ENCODE peak calls at places on chromosomes 2 and 18, in nine cellular contexts. Y, X, N, J, K, M, D, I and S are unnamed samples.

GRCh38 chr2:148517296-148517695 is 127.3 kb upstream of the EPC2 start:
- DNase-seq in K (no peak), M (no peak), Y (no peak), I (no peak), J (no peak), N (no peak), D (no peak), X (no peak), S (no peak)

GRCh38 chr2:161613161-161613560 is 11.1 kb upstream of the SLC4A10 start:
- DNase-seq in J (no peak), K (peak; percentile 53), Y (no peak), X (no peak), M (peak; percentile 57), I (no peak), N (no peak), D (no peak), S (no peak)

GRCh38 chr18:77230645-77231044 is 19.0 kb upstream of the GALR1 start:
- DNase-seq in J (no peak), M (no peak), Y (no peak), K (no peak), D (no peak), X (no peak), N (no peak), I (no peak), S (no peak)

GRCh38 chr18:45667056-45667455 is 51.8 kb downstream of the SLC14A2 start:
- DNase-seq in J (no peak), D (no peak), M (no peak), Y (no peak), I (no peak), X (no peak), N (no peak), K (no peak), S (no peak)

GRCh38 chr2:121897335-121897970 is 142.0 kb downstream of the TSN start:
- DNase-seq in X (no peak), M (peak; percentile 25), K (peak; percentile 4), Y (no peak), N (peak; percentile 48), I (no peak), J (no peak), D (no peak), S (peak; percentile 5)

GRCh38 chr18:38445485-38446145 is 880.0 kb upstream of the CELF4 start:
- DNase-seq in J (no peak), X (no peak), M (no peak), I (no peak), D (no peak), Y (no peak), K (no peak), N (no peak), S (no peak)

GRCh38 chr2:143001521-143001920 is 124.1 kb downstream of the KYNU start:
- DNase-seq in Y (no peak), X (no peak), I (no peak), N (no peak), K (peak; percentile 9), J (no peak), M (peak; percentile 13), D (no peak), S (no peak)

GRCh38 chr2:109257653-109258052 is 128.6 kb downstream of the SH3RF3 start:
- DNase-seq in X (no peak), D (peak; percentile 58), M (peak; percentile 32), Y (no peak), N (no peak), K (peak; percentile 18), I (no peak), J (no peak), S (peak; percentile 43)

GRCh38 chr2:191245046-191245868 is at the start of gene MYO1B:
- DNase-seq in I (peak; percentile 34), X (peak; percentile 68), M (peak; percentile 83), K (peak; percentile 66), J (peak; percentile 74), Y (peak; percentile 77), N (peak; percentile 93), D (peak; percentile 85), S (peak; percentile 86)

GRCh38 chr2:66925128-66925527 is 472.0 kb upstream of the ETAA1 start:
- DNase-seq in K (peak; percentile 66), X (no peak), M (peak; percentile 72), N (no peak), Y (no peak), J (no peak), I (no peak), D (no peak), S (peak; percentile 6)

GRCh38 chr18:9428301-9428706 is 47.0 kb upstream of the RALBP1 start:
- DNase-seq in J (no peak), K (no peak), D (no peak), M (no peak), I (no peak), N (no peak), X (peak; percentile 50), Y (peak; percentile 19), S (no peak)

GRCh38 chr2:47072018-47072691 is 83.0 kb downstream of the STPG4 start:
- DNase-seq in K (peak; percentile 97), J (peak; percentile 96), M (peak; percentile 98), X (peak; percentile 95), Y (no peak), D (peak; percentile 95), I (no peak), N (no peak), S (peak; percentile 51)

GRCh38 chr2:38146917-38147307 is 71.0 kb upstream of the CYP1B1 start:
- DNase-seq in M (peak; percentile 99), Y (no peak), X (peak; percentile 67), N (peak; percentile 86), J (peak; percentile 54), I (no peak), K (peak; percentile 99), D (peak; percentile 74), S (peak; percentile 91)

GRCh38 chr2:50476174-50476573 is 555.8 kb downstream of the NRXN1 start:
- DNase-seq in I (no peak), X (no peak), K (no peak), M (no peak), D (no peak), Y (no peak), J (no peak), N (no peak), S (no peak)

GRCh38 chr2:1650474-1650872 is 93.8 kb downstream of the PXDN start:
- DNase-seq in D (no peak), N (no peak), I (no peak), X (no peak), M (no peak), J (no peak), K (no peak), Y (no peak), S (no peak)

GRCh38 chr18:12306752-12307151 is 1.3 kb upstream of the TUBB6 start:
- DNase-seq in J (no peak), M (no peak), I (no peak), N (no peak), K (no peak), Y (no peak), X (no peak), D (no peak), S (no peak)

GRCh38 chr18:12308386-12309100 is 502 bp downstream of the TUBB6 start:
- DNase-seq in M (peak; percentile 84), Y (peak; percentile 22), N (peak; percentile 91), X (peak; percentile 95), J (peak; percentile 93), K (peak; percentile 75), I (peak; percentile 28), D (peak; percentile 95), S (peak; percentile 88)

GRCh38 chr18:12307871-12308385 is at the start of gene TUBB6:
- DNase-seq in J (peak; percentile 84), I (no peak), K (peak; percentile 69), X (peak; percentile 89), N (peak; percentile 83), M (peak; percentile 84), D (peak; percentile 88), Y (no peak), S (peak; percentile 87)

GRCh38 chr18:12305930-12306629 is 2.0 kb upstream of the TUBB6 start:
- DNase-seq in K (no peak), M (no peak), X (no peak), D (no peak), J (no peak), N (no peak), Y (no peak), I (no peak), S (no peak)

GRCh38 chr18:12307251-12307736 is 747 bp upstream of the TUBB6 start:
- DNase-seq in D (peak; percentile 84), J (peak; percentile 79), N (peak; percentile 65), M (peak; percentile 80), I (no peak), X (peak; percentile 86), K (peak; percentile 68), Y (no peak), S (peak; percentile 78)
- H3K27ac ChIP-seq in D (peak overlapping the region; percentile 98), J (peak overlapping the region; percentile 96), N (peak overlapping the region; percentile 92), M (peak overlapping the region; percentile 94), I (peak overlapping the region; percentile 80), X (peak overlapping the region; percentile 99), K (peak overlapping the region; percentile 81), Y (peak overlapping the region; percentile 83), S (peak overlapping the region; percentile 99)

GRCh38 chr2:207162319-207162718 is 3.4 kb downstream of the KLF7 start:
- DNase-seq in J (no peak), X (no peak), D (no peak), Y (no peak), M (peak; percentile 87), I (no peak), N (no peak), K (peak; percentile 81), S (no peak)
- H3K4me1 ChIP-seq in J (peaks cover 6% of the 10 kb centered on the region), X (peaks cover 48% of the 10 kb centered on the region), D (peaks cover 37% of the 10 kb centered on the region), Y (no peaks in the 10 kb centered on the region), M (peaks cover 5% of the 10 kb centered on the region), I (no peaks in the 10 kb centered on the region), N (peaks cover 19% of the 10 kb centered on the region), K (peaks cover 42% of the 10 kb centered on the region), S (peaks cover 55% of the 10 kb centered on the region)

GRCh38 chr2:54740333-54740732 is 16.9 kb downstream of the EML6 start:
- DNase-seq in K (peak; percentile 48), X (no peak), M (peak; percentile 51), I (no peak), D (no peak), J (no peak), Y (no peak), N (no peak), S (no peak)
- H3K4me3 ChIP-seq in K (no peak overlapping the region), X (no peak overlapping the region), M (no peak overlapping the region), I (no peak overlapping the region), D (no peak overlapping the region), J (no peak overlapping the region), Y (no peak overlapping the region), N (no peak overlapping the region), S (no peak overlapping the region)

GRCh38 chr2:3044587-3045317 is 332.9 kb downstream of the EIPR1 start:
- DNase-seq in J (no peak), I (no peak), Y (no peak), K (no peak), D (no peak), N (no peak), X (no peak), M (no peak), S (no peak)

GRCh38 chr2:3041246-3041645 is 336.4 kb downstream of the EIPR1 start:
- DNase-seq in X (no peak), M (no peak), D (no peak), J (no peak), N (no peak), Y (no peak), I (no peak), K (no peak), S (no peak)

GRCh38 chr2:3041841-3042600 is 335.6 kb downstream of the EIPR1 start:
- DNase-seq in X (no peak), D (no peak), J (no peak), I (no peak), N (no peak), K (no peak), Y (no peak), M (no peak), S (peak; percentile 31)

GRCh38 chr2:3043726-3044125 is 333.9 kb downstream of the EIPR1 start:
- DNase-seq in M (no peak), X (no peak), J (no peak), D (no peak), N (no peak), I (no peak), Y (no peak), K (no peak), S (no peak)

GRCh38 chr2:3042601-3043585 is 334.7 kb downstream of the EIPR1 start:
- DNase-seq in D (no peak), N (no peak), Y (no peak), K (no peak), X (no peak), M (no peak), J (no peak), I (no peak), S (peak; percentile 31)
- H3K27ac ChIP-seq in D (no peak overlapping the region), N (no peak overlapping the region), Y (no peak overlapping the region), K (no peak overlapping the region), X (no peak overlapping the region), M (no peak overlapping the region), J (no peak overlapping the region), I (no peak overlapping the region), S (no peak overlapping the region)